ENCODE peak calls at places on chromosomes 13 and 19, in seven cellular contexts. V is cortex of kidney; B is cardiac muscle cell; Y is hepatic stellate cell; E is stimulated activated CD8-positive, alpha-beta memory T cell treated with anti-CD3 and anti-CD28 coated beads, Interleukin-7, amount 100 ng/mL, for 24 hours; C is activated naive CD4-positive, alpha-beta T cell treated with anti-CD3 and anti-CD28 coated beads, Interleukin-2, amount 50 U/mL, for 16 hours; J is IMR-90. L is an unnamed sample.

GRCh38 chr13:97205971-97206370 is 16.2 kb upstream of the MBNL2 start:
- DNase-seq in V (no peak), B (peak; percentile 66), Y (peak; percentile 48), E (no peak), C (no peak), J (peak; percentile 68), L (no peak)

GRCh38 chr19:33245948-33246728 is 20.5 kb upstream of the SLC7A10 start:
- DNase-seq in V (no peak), B (peak; percentile 49), Y (no peak), E (no peak), C (no peak), J (no peak), L (no peak)

GRCh38 chr13:34469212-34469983 is 472.7 kb upstream of the NBEA start:
- DNase-seq in V (no peak), B (peak; percentile 40), Y (no peak), E (no peak), C (no peak), J (no peak), L (no peak)

GRCh38 chr19:1064661-1065605 is 2.0 kb upstream of the ARHGAP45 start:
- DNase-seq in V (no peak), B (peak; percentile 72), Y (peak; percentile 77), E (no peak), C (peak; percentile 81), J (peak; percentile 68), L (peak; percentile 96)

GRCh38 chr13:98752111-98752941 is at the start of gene SLC15A1:
- DNase-seq in V (no peak), B (no peak), Y (peak; percentile 23), E (no peak), C (no peak), J (no peak), L (no peak)

GRCh38 chr13:43830481-43830873 is 43.7 kb upstream of the ENOX1 start:
- DNase-seq in V (no peak), B (peak; percentile 93), Y (peak; percentile 37), E (no peak), C (no peak), J (peak; percentile 79), L (no peak)

GRCh38 chr19:50968709-50969412 is 530 bp downstream of the KLK6 start:
- DNase-seq in V (no peak), B (peak; percentile 21), Y (no peak), E (no peak), C (no peak), J (no peak), L (no peak)

GRCh38 chr19:55384576-55385235 is 614 bp upstream of the TMEM238 start:
- DNase-seq in V (no peak), B (no peak), Y (no peak), E (no peak), C (peak; percentile 47), J (no peak), L (no peak)

GRCh38 chr13:32984857-32985626 is 31.2 kb upstream of the KL start:
- DNase-seq in V (no peak), B (no peak), Y (no peak), E (no peak), C (no peak), J (peak; percentile 58), L (no peak)

GRCh38 chr19:39590265-39590664 is 12.1 kb upstream of the LGALS13 start:
- DNase-seq in V (no peak), B (peak; percentile 14), Y (no peak), E (no peak), C (no peak), J (peak; percentile 5), L (no peak)

GRCh38 chr13:100518394-100519062 is 70.1 kb downstream of the GGACT start:
- DNase-seq in V (no peak), B (no peak), Y (no peak), E (no peak), C (no peak), J (no peak), L (no peak)

GRCh38 chr19:30453768-30454167 is 81.6 kb downstream of the ZNF536 start:
- DNase-seq in V (no peak), B (no peak), Y (no peak), E (no peak), C (no peak), J (no peak), L (no peak)

GRCh38 chr19:58395220-58395978 is at the start of gene RNF225:
- DNase-seq in V (no peak), B (no peak), Y (no peak), E (no peak), C (no peak), J (no peak), L (peak; percentile 80)

GRCh38 chr13:39692650-39693438 is 37.4 kb downstream of the COG6 start:
- DNase-seq in V (no peak), B (no peak), Y (no peak), E (no peak), C (no peak), J (peak; percentile 42), L (no peak)

GRCh38 chr13:98280176-98280510 is 103.1 kb upstream of the RNF113B start:
- DNase-seq in V (no peak), B (no peak), Y (no peak), E (no peak), C (no peak), J (no peak), L (no peak)

GRCh38 chr19:2983351-2984195 is 6.2 kb downstream of the TLE6 start:
- DNase-seq in V (no peak), B (peak; percentile 90), Y (peak; percentile 44), E (no peak), C (no peak), J (peak; percentile 7), L (peak; percentile 67)

GRCh38 chr13:41931337-41931736 is 29.6 kb downstream of the VWA8 start:
- DNase-seq in V (no peak), B (no peak), Y (no peak), E (no peak), C (no peak), J (peak; percentile 69), L (no peak)

GRCh38 chr19:34317311-34317927 is 47.6 kb upstream of the GPI start:
- DNase-seq in V (no peak), B (no peak), Y (no peak), E (no peak), C (no peak), J (no peak), L (no peak)

GRCh38 chr13:99987180-99988047 is 5.8 kb downstream of the ZIC2 start:
- DNase-seq in V (no peak), B (no peak), Y (no peak), E (no peak), C (no peak), J (no peak), L (no peak)

GRCh38 chr13:109158383-109158782 is 529.0 kb downstream of the MYO16 start:
- DNase-seq in V (no peak), B (no peak), Y (no peak), E (no peak), C (no peak), J (no peak), L (no peak)

GRCh38 chr19:11010041-11010440 is 49.2 kb downstream of the SMARCA4 start:
- DNase-seq in V (no peak), B (no peak), Y (no peak), E (no peak), C (no peak), J (no peak), L (no peak)

GRCh38 chr19:18274776-18275356 is 614 bp upstream of the IQCN start:
- DNase-seq in V (no peak), B (peak; percentile 90), Y (peak; percentile 91), E (no peak), C (no peak), J (peak; percentile 89), L (peak; percentile 86)

GRCh38 chr19:4052114-4052992 is 14.3 kb downstream of the ZBTB7A start:
- DNase-seq in V (no peak), B (peak; percentile 48), Y (no peak), E (no peak), C (no peak), J (peak; percentile 20), L (peak; percentile 92)

GRCh38 chr13:43085545-43085944 is 62.2 kb downstream of the DNAJC15 start:
- DNase-seq in V (no peak), B (peak; percentile 65), Y (peak; percentile 7), E (no peak), C (no peak), J (peak; percentile 61), L (peak; percentile 4)

GRCh38 chr19:2371656-2372055 is 11.6 kb downstream of the TMPRSS9 start:
- DNase-seq in V (no peak), B (no peak), Y (peak; percentile 68), E (no peak), C (no peak), J (peak; percentile 60), L (no peak)

GRCh38 chr13:97844151-97844550 is 109.3 kb upstream of the IPO5 start:
- DNase-seq in V (no peak), B (no peak), Y (no peak), E (no peak), C (no peak), J (no peak), L (no peak)

GRCh38 chr19:42255766-42256750 is 1.1 kb upstream of the ERF start:
- DNase-seq in V (no peak), B (peak; percentile 78), Y (peak; percentile 58), E (no peak), C (no peak), J (peak; percentile 46), L (no peak)

GRCh38 chr19:18208098-18208951 is 4.5 kb upstream of the RAB3A start:
- DNase-seq in V (no peak), B (peak; percentile 87), Y (peak; percentile 93), E (peak; percentile 27), C (peak; percentile 63), J (peak; percentile 94), L (no peak)

GRCh38 chr19:5154799-5155426 is 185.7 kb downstream of the PTPRS start:
- DNase-seq in V (no peak), B (no peak), Y (no peak), E (no peak), C (no peak), J (no peak), L (peak; percentile 9)

GRCh38 chr19:49451430-49452181 is at the start of gene PIH1D1:
- DNase-seq in V (no peak), B (peak; percentile 99), Y (peak; percentile 96), E (peak; percentile 88), C (peak; percentile 93), J (peak; percentile 99), L (peak; percentile 94)

GRCh38 chr19:1672038-1672768 is 19.8 kb upstream of the TCF3 start:
- DNase-seq in V (no peak), B (peak; percentile 59), Y (peak; percentile 77), E (peak; percentile 31), C (peak; percentile 71), J (peak; percentile 30), L (peak; percentile 67)

L was measured in HuH-7.5.